ENCODE peak calls at places on chromosomes 3 and 15, in nine cellular contexts. P is fibroblast of pulmonary artery; H is KBM-7; X is activated CD4-positive, alpha-beta T cell treated with anti-CD3 and anti-CD28 coated beads for 48 hours; W is NCI-H1105; R is WTC11; C is anterior cingulate cortex; K is SW 1271; S is activated gamma-delta T cell. Y is an unnamed sample.

GRCh38 chr3:168865022-168865551 is 769.4 kb upstream of the GOLIM4 start:
- DNase-seq in P (peak; percentile 70), H (peak; percentile 28), X (no peak), W (peak; percentile 32), R (no peak), C (no peak), K (peak; percentile 51), S (no peak), Y (peak; percentile 39)

GRCh38 chr3:172324591-172325203 is 123.6 kb downstream of the GHSR start:
- DNase-seq in P (no peak), H (no peak), X (no peak), W (no peak), R (no peak), C (no peak), K (no peak), S (no peak), Y (no peak)

GRCh38 chr15:71275098-71275497 is 159.8 kb downstream of the THSD4 start:
- DNase-seq in P (peak; percentile 77), H (no peak), X (no peak), W (no peak), R (no peak), C (no peak), K (peak; percentile 89), S (no peak), Y (no peak)

GRCh38 chr3:172808969-172809546 is 58.5 kb downstream of the ECT2 start:
- DNase-seq in P (peak; percentile 82), H (peak; percentile 61), X (no peak), W (peak; percentile 28), R (no peak), C (no peak), K (peak; percentile 41), S (no peak), Y (peak; percentile 48)

GRCh38 chr3:100581650-100582049 is 27.8 kb upstream of the ADGRG7 start:
- DNase-seq in P (no peak), H (no peak), X (no peak), W (no peak), R (no peak), C (no peak), K (no peak), S (no peak), Y (no peak)

GRCh38 chr3:23913873-23914743 is 2.7 kb downstream of the NKIRAS1 start:
- DNase-seq in P (no peak), H (no peak), X (no peak), W (no peak), R (no peak), C (no peak), K (no peak), S (no peak), Y (no peak)

GRCh38 chr3:13517253-13517977 is 31.5 kb upstream of the FBLN2 start:
- DNase-seq in P (no peak), H (no peak), X (no peak), W (no peak), R (no peak), C (no peak), K (no peak), S (no peak), Y (no peak)

GRCh38 chr3:128550471-128551126 is 57.6 kb upstream of the GATA2 start:
- DNase-seq in P (no peak), H (no peak), X (no peak), W (no peak), R (no peak), C (no peak), K (no peak), S (no peak), Y (no peak)

GRCh38 chr3:134299185-134299887 is 48.7 kb upstream of the RYK start:
- DNase-seq in P (peak; percentile 70), H (peak; percentile 16), X (no peak), W (no peak), R (no peak), C (no peak), K (peak; percentile 44), S (no peak), Y (peak; percentile 42)

GRCh38 chr3:125058959-125059358 is 3.2 kb upstream of the HEG1 start:
- DNase-seq in P (no peak), H (no peak), X (no peak), W (no peak), R (no peak), C (no peak), K (no peak), S (no peak), Y (no peak)

GRCh38 chr3:152197451-152197850 is 71.3 kb upstream of the MBNL1 start:
- DNase-seq in P (no peak), H (no peak), X (no peak), W (no peak), R (no peak), C (no peak), K (no peak), S (no peak), Y (peak; percentile 45)

GRCh38 chr3:12759097-12759679 is at the start of gene TMEM40:
- DNase-seq in P (no peak), H (no peak), X (no peak), W (no peak), R (peak; percentile 28), C (no peak), K (peak; percentile 68), S (no peak), Y (no peak)

GRCh38 chr15:51726302-51727073 is 11.0 kb downstream of the LYSMD2 start:
- DNase-seq in P (peak; percentile 81), H (no peak), X (peak; percentile 57), W (no peak), R (peak; percentile 59), C (no peak), K (peak; percentile 69), S (no peak), Y (peak; percentile 37)

GRCh38 chr3:126468028-126468891 is 7.4 kb downstream of the ZXDC start:
- DNase-seq in P (peak; percentile 26), H (no peak), X (no peak), W (no peak), R (peak; percentile 3), C (no peak), K (no peak), S (no peak), Y (no peak)

GRCh38 chr3:179330438-179330837 is 7.6 kb downstream of the ZNF639 start:
- DNase-seq in P (no peak), H (no peak), X (no peak), W (no peak), R (no peak), C (no peak), K (no peak), S (no peak), Y (no peak)

GRCh38 chr3:61890586-61890985 is 329.2 kb downstream of the PTPRG start:
- DNase-seq in P (no peak), H (no peak), X (no peak), W (no peak), R (no peak), C (no peak), K (no peak), S (no peak), Y (no peak)

GRCh38 chr15:38683382-38684242 is 119.0 kb upstream of the RASGRP1 start:
- DNase-seq in P (peak; percentile 70), H (peak; percentile 62), X (peak; percentile 81), W (peak; percentile 10), R (peak; percentile 65), C (peak; percentile 21), K (peak; percentile 26), S (no peak), Y (peak; percentile 56)

GRCh38 chr3:129673012-129673411 is 66.5 kb upstream of the PLXND1 start:
- DNase-seq in P (peak; percentile 36), H (no peak), X (no peak), W (no peak), R (no peak), C (no peak), K (no peak), S (no peak), Y (peak; percentile 75)